ENCODE peak calls at places on chromosome 19, in seven cellular contexts. One of them, this sample, is unnamed.

GRCh38 chr19:29675120-29675649 is 9.9 kb downstream of the PLEKHF1 start:
- DNase-seq in stimulated activated CD8-positive, alpha-beta memory T cell treated with anti-CD3 and anti-CD28 coated beads, Interleukin-4, amount 100 ng/mL, for 48 hours: no peak
- DNase-seq in heart left ventricle: no peak
- DNase-seq in AG20443: no peak
- DNase-seq in esophagus squamous epithelium: no peak
- DNase-seq in activated naive CD4-positive, alpha-beta T cell: no peak
- DNase-seq in activated CD4-positive, alpha-beta T cell treated with anti-CD3 and anti-CD28 coated beads, Interleukin-2, amount 10 ng/mL, durations not matched to agents 7 days and 5 days: no peak
- DNase-seq in this sample: no peak

GRCh38 chr19:49150944-49151243 is 4.3 kb downstream of the HRC start:
- DNase-seq in AG20443: no peak
- DNase-seq in heart left ventricle: no peak
- DNase-seq in stimulated activated CD8-positive, alpha-beta memory T cell treated with anti-CD3 and anti-CD28 coated beads, Interleukin-4, amount 100 ng/mL, for 48 hours: no peak
- DNase-seq in esophagus squamous epithelium: no peak
- DNase-seq in activated CD4-positive, alpha-beta T cell treated with anti-CD3 and anti-CD28 coated beads, Interleukin-2, amount 10 ng/mL, durations not matched to agents 7 days and 5 days: no peak
- DNase-seq in activated naive CD4-positive, alpha-beta T cell: no peak
- DNase-seq in this sample: no peak

GRCh38 chr19:18291590-18292459 is 10.4 kb upstream of the JUND start:
- DNase-seq in AG20443: peak; percentile 81
- DNase-seq in activated CD4-positive, alpha-beta T cell treated with anti-CD3 and anti-CD28 coated beads, Interleukin-2, amount 10 ng/mL, durations not matched to agents 7 days and 5 days: peak; percentile 84
- DNase-seq in stimulated activated CD8-positive, alpha-beta memory T cell treated with anti-CD3 and anti-CD28 coated beads, Interleukin-4, amount 100 ng/mL, for 48 hours: peak; percentile 95
- DNase-seq in activated naive CD4-positive, alpha-beta T cell: peak; percentile 68
- DNase-seq in esophagus squamous epithelium: peak; percentile 52
- DNase-seq in heart left ventricle: peak; percentile 93
- DNase-seq in this sample: peak; percentile 80

GRCh38 chr19:44988896-44989563 is 12.2 kb upstream of the RELB start:
- DNase-seq in heart left ventricle: peak; percentile 66
- DNase-seq in esophagus squamous epithelium: no peak
- DNase-seq in stimulated activated CD8-positive, alpha-beta memory T cell treated with anti-CD3 and anti-CD28 coated beads, Interleukin-4, amount 100 ng/mL, for 48 hours: peak; percentile 79
- DNase-seq in AG20443: peak; percentile 86
- DNase-seq in activated naive CD4-positive, alpha-beta T cell: peak; percentile 54
- DNase-seq in activated CD4-positive, alpha-beta T cell treated with anti-CD3 and anti-CD28 coated beads, Interleukin-2, amount 10 ng/mL, durations not matched to agents 7 days and 5 days: peak; percentile 72
- DNase-seq in this sample: peak; percentile 66

GRCh38 chr19:48724796-48725753 is 5.5 kb upstream of the MAMSTR start:
- DNase-seq in AG20443: peak; percentile 65
- DNase-seq in esophagus squamous epithelium: no peak
- DNase-seq in activated CD4-positive, alpha-beta T cell treated with anti-CD3 and anti-CD28 coated beads, Interleukin-2, amount 10 ng/mL, durations not matched to agents 7 days and 5 days: peak; percentile 52
- DNase-seq in activated naive CD4-positive, alpha-beta T cell: no peak
- DNase-seq in heart left ventricle: peak; percentile 89
- DNase-seq in stimulated activated CD8-positive, alpha-beta memory T cell treated with anti-CD3 and anti-CD28 coated beads, Interleukin-4, amount 100 ng/mL, for 48 hours: no peak
- DNase-seq in this sample: peak; percentile 54

GRCh38 chr19:44748426-44749254 is at the start of gene BCL3:
- DNase-seq in stimulated activated CD8-positive, alpha-beta memory T cell treated with anti-CD3 and anti-CD28 coated beads, Interleukin-4, amount 100 ng/mL, for 48 hours: peak; percentile 74
- DNase-seq in AG20443: peak; percentile 76
- DNase-seq in esophagus squamous epithelium: no peak
- DNase-seq in heart left ventricle: peak; percentile 84
- DNase-seq in activated CD4-positive, alpha-beta T cell treated with anti-CD3 and anti-CD28 coated beads, Interleukin-2, amount 10 ng/mL, durations not matched to agents 7 days and 5 days: peak; percentile 71
- DNase-seq in activated naive CD4-positive, alpha-beta T cell: peak; percentile 68
- DNase-seq in this sample: peak; percentile 74

GRCh38 chr19:53333466-53334449 is at the start of gene ZNF845:
- DNase-seq in heart left ventricle: peak; percentile 93
- DNase-seq in activated naive CD4-positive, alpha-beta T cell: peak; percentile 94
- DNase-seq in esophagus squamous epithelium: peak; percentile 71
- DNase-seq in AG20443: peak; percentile 96
- DNase-seq in stimulated activated CD8-positive, alpha-beta memory T cell treated with anti-CD3 and anti-CD28 coated beads, Interleukin-4, amount 100 ng/mL, for 48 hours: peak; percentile 98
- DNase-seq in activated CD4-positive, alpha-beta T cell treated with anti-CD3 and anti-CD28 coated beads, Interleukin-2, amount 10 ng/mL, durations not matched to agents 7 days and 5 days: peak; percentile 95
- DNase-seq in this sample: peak; percentile 97

GRCh38 chr19:2385053-2385721 is 25.1 kb downstream of the TMPRSS9 start:
- DNase-seq in stimulated activated CD8-positive, alpha-beta memory T cell treated with anti-CD3 and anti-CD28 coated beads, Interleukin-4, amount 100 ng/mL, for 48 hours: no peak
- DNase-seq in AG20443: peak; percentile 85
- DNase-seq in activated CD4-positive, alpha-beta T cell treated with anti-CD3 and anti-CD28 coated beads, Interleukin-2, amount 10 ng/mL, durations not matched to agents 7 days and 5 days: no peak
- DNase-seq in heart left ventricle: no peak
- DNase-seq in esophagus squamous epithelium: no peak
- DNase-seq in activated naive CD4-positive, alpha-beta T cell: no peak
- DNase-seq in this sample: peak; percentile 18

GRCh38 chr19:34508540-34508939 is 27.0 kb downstream of the WTIP start:
- DNase-seq in activated naive CD4-positive, alpha-beta T cell: no peak
- DNase-seq in esophagus squamous epithelium: no peak
- DNase-seq in activated CD4-positive, alpha-beta T cell treated with anti-CD3 and anti-CD28 coated beads, Interleukin-2, amount 10 ng/mL, durations not matched to agents 7 days and 5 days: no peak
- DNase-seq in stimulated activated CD8-positive, alpha-beta memory T cell treated with anti-CD3 and anti-CD28 coated beads, Interleukin-4, amount 100 ng/mL, for 48 hours: no peak
- DNase-seq in AG20443: no peak
- DNase-seq in heart left ventricle: no peak
- DNase-seq in this sample: no peak